ENCODE peak calls at places on chromosome 21, in ten cellular contexts. M is left colon; V is mucosa of gallbladder; O is activated CD4-positive, CD25-positive, alpha-beta regulatory T cell; E is activated naive CD8-positive, alpha-beta T cell treated with anti-CD3 and anti-CD28 coated beads, Interleukin-2, amount 50 U/mL, for 24 hours; U is aorta; Z is trophoblast cell; R is astrocyte of the spinal cord; Q is stimulated activated CD4-positive, alpha-beta T cell treated with anti-CD3 and anti-CD28 coated beads, Interleukin-15, amount 100 ng/mL, for 1 hour; B is body of pancreas. N is an unnamed sample.

GRCh38 chr21:15729674-15730483 is at the start of gene USP25:
- DNase-seq in M (peak), V (peak), O (peak), E (peak), U (peak), Z (peak), R (peak), Q (peak), B (peak), N (no peak)

GRCh38 chr21:43195131-43196021 is 26.6 kb downstream of the CRYAA start:
- DNase-seq in M (peak), V (peak), O (no peak), E (no peak), U (peak), Z (no peak), R (no peak), Q (no peak), B (peak), N (no peak)

GRCh38 chr21:36790616-36791015 is 91.7 kb downstream of the SIM2 start:
- DNase-seq in M (no peak), V (no peak), O (no peak), E (no peak), U (no peak), Z (no peak), R (no peak), Q (no peak), B (no peak), N (peak)

GRCh38 chr21:27390384-27390783 is 423.5 kb upstream of the ADAMTS5 start:
- DNase-seq in M (no peak), V (no peak), O (no peak), E (no peak), U (no peak), Z (no peak), R (no peak), Q (no peak), B (no peak), N (no peak)

GRCh38 chr21:44815852-44816628 is 1.8 kb downstream of the SUMO3 start:
- DNase-seq in M (no peak), V (no peak), O (no peak), E (no peak), U (peak), Z (no peak), R (no peak), Q (no peak), B (peak), N (no peak)

GRCh38 chr21:28554660-28555475 is 437.8 kb downstream of the LTN1 start:
- DNase-seq in M (no peak), V (no peak), O (no peak), E (no peak), U (peak), Z (no peak), R (peak), Q (no peak), B (no peak), N (no peak)

GRCh38 chr21:38920631-38921398 is 115.1 kb downstream of the ETS2 start:
- DNase-seq in M (no peak), V (no peak), O (no peak), E (no peak), U (no peak), Z (no peak), R (peak), Q (no peak), B (no peak), N (no peak)

GRCh38 chr21:43719748-43720538 is 1.0 kb downstream of the PDXK start:
- DNase-seq in M (no peak), V (no peak), O (no peak), E (no peak), U (peak), Z (no peak), R (no peak), Q (no peak), B (peak), N (no peak)

GRCh38 chr21:36699026-36699545 is at the start of gene SIM2:
- DNase-seq in M (no peak), V (no peak), O (no peak), E (no peak), U (no peak), Z (no peak), R (no peak), Q (no peak), B (no peak), N (no peak)

GRCh38 chr21:25518491-25518911 is 88.8 kb downstream of the MRPL39 start:
- DNase-seq in M (no peak), V (no peak), O (no peak), E (no peak), U (no peak), Z (no peak), R (no peak), Q (no peak), B (no peak), N (no peak)

GRCh38 chr21:45613881-45614280 is 29.6 kb upstream of the PCBP3 start:
- DNase-seq in M (no peak), V (no peak), O (no peak), E (no peak), U (peak), Z (no peak), R (peak), Q (no peak), B (no peak), N (no peak)

GRCh38 chr21:38879912-38880577 is 74.3 kb downstream of the ETS2 start:
- DNase-seq in M (no peak), V (no peak), O (no peak), E (no peak), U (no peak), Z (no peak), R (no peak), Q (no peak), B (no peak), N (no peak)

GRCh38 chr21:15250384-15250783 is 185.6 kb upstream of the NRIP1 start:
- DNase-seq in M (no peak), V (no peak), O (no peak), E (no peak), U (no peak), Z (no peak), R (peak), Q (no peak), B (no peak), N (no peak)

GRCh38 chr21:36964832-36965719 is 1.4 kb downstream of the HLCS start:
- DNase-seq in M (no peak), V (no peak), O (no peak), E (no peak), U (no peak), Z (peak), R (no peak), Q (no peak), B (no peak), N (no peak)

GRCh38 chr21:21631961-21632360 is 633.8 kb downstream of the NCAM2 start:
- DNase-seq in M (no peak), V (peak), O (no peak), E (no peak), U (peak), Z (no peak), R (peak), Q (no peak), B (no peak), N (no peak)

GRCh38 chr21:25997788-25998611 is 172.6 kb downstream of the APP start:
- DNase-seq in M (no peak), V (peak), O (no peak), E (no peak), U (no peak), Z (no peak), R (no peak), Q (no peak), B (peak), N (peak)

GRCh38 chr21:44370771-44371410 is 17.5 kb downstream of the TRPM2 start:
- DNase-seq in M (no peak), V (no peak), O (no peak), E (no peak), U (peak), Z (no peak), R (no peak), Q (no peak), B (no peak), N (no peak)

GRCh38 chr21:36691539-36692124 is 7.3 kb upstream of the SIM2 start:
- DNase-seq in M (no peak), V (no peak), O (no peak), E (no peak), U (no peak), Z (peak), R (no peak), Q (no peak), B (no peak), N (no peak)

GRCh38 chr21:42073140-42074099 is 2.3 kb downstream of the UMODL1 start:
- DNase-seq in M (no peak), V (no peak), O (no peak), E (no peak), U (peak), Z (no peak), R (no peak), Q (no peak), B (no peak), N (no peak)

GRCh38 chr21:35360870-35361570 is 311.9 kb upstream of the RUNX1 start:
- DNase-seq in M (no peak), V (no peak), O (no peak), E (no peak), U (no peak), Z (peak), R (no peak), Q (no peak), B (no peak), N (no peak)

GRCh38 chr21:45825209-45825602 is 156.4 kb upstream of the COL6A1 start:
- DNase-seq in M (no peak), V (no peak), O (no peak), E (no peak), U (no peak), Z (no peak), R (no peak), Q (no peak), B (no peak), N (no peak)

GRCh38 chr21:41906770-41907169 is 27.6 kb upstream of the PRDM15 start:
- DNase-seq in M (no peak), V (no peak), O (no peak), E (no peak), U (no peak), Z (no peak), R (no peak), Q (no peak), B (no peak), N (no peak)

GRCh38 chr21:17441370-17441769 is 71.5 kb upstream of the CXADR start:
- DNase-seq in M (peak), V (peak), O (no peak), E (no peak), U (no peak), Z (no peak), R (peak), Q (no peak), B (peak), N (no peak)

GRCh38 chr21:31447477-31447876 is 103.4 kb upstream of the TIAM1 start:
- DNase-seq in M (no peak), V (no peak), O (no peak), E (no peak), U (no peak), Z (peak), R (peak), Q (no peak), B (no peak), N (no peak)

GRCh38 chr21:19510653-19511052 is 1107.1 kb upstream of the TMPRSS15 start:
- DNase-seq in M (no peak), V (no peak), O (no peak), E (no peak), U (no peak), Z (no peak), R (no peak), Q (no peak), B (no peak), N (no peak)

GRCh38 chr21:32320726-32321125 is 22.1 kb downstream of the MRAP start:
- DNase-seq in M (no peak), V (no peak), O (no peak), E (no peak), U (no peak), Z (no peak), R (no peak), Q (no peak), B (no peak), N (no peak)

GRCh38 chr21:27776925-27777553 is 810.2 kb upstream of the ADAMTS5 start:
- DNase-seq in M (no peak), V (peak), O (no peak), E (no peak), U (no peak), Z (no peak), R (no peak), Q (no peak), B (peak), N (no peak)

GRCh38 chr21:41169701-41170100 is 1.7 kb downstream of the BACE2 start:
- DNase-seq in M (no peak), V (peak), O (no peak), E (no peak), U (no peak), Z (no peak), R (no peak), Q (no peak), B (no peak), N (no peak)

GRCh38 chr21:33196956-33197374 is 32.8 kb upstream of the IFNAR2 start:
- DNase-seq in M (no peak), V (peak), O (peak), E (peak), U (no peak), Z (peak), R (peak), Q (peak), B (peak), N (no peak)

GRCh38 chr21:37257967-37258877 is 8.9 kb downstream of the VPS26C start:
- DNase-seq in M (peak), V (peak), O (peak), E (peak), U (peak), Z (no peak), R (peak), Q (peak), B (peak), N (peak)

GRCh38 chr21:31158789-31159581 is 120.7 kb upstream of the KRTAP19-8 start:
- DNase-seq in M (no peak), V (no peak), O (no peak), E (no peak), U (no peak), Z (no peak), R (peak), Q (no peak), B (no peak), N (no peak)

GRCh38 chr21:33419538-33420123 is 16.4 kb downstream of the IFNGR2 start:
- DNase-seq in M (no peak), V (peak), O (no peak), E (no peak), U (peak), Z (no peak), R (peak), Q (no peak), B (no peak), N (no peak)

GRCh38 chr21:37060296-37060695 is 12.6 kb downstream of the PIGP start:
- DNase-seq in M (peak), V (peak), O (no peak), E (peak), U (no peak), Z (peak), R (peak), Q (no peak), B (peak), N (no peak)

GRCh38 chr21:31538821-31539220 is 120.7 kb upstream of the SOD1 start:
- DNase-seq in M (no peak), V (no peak), O (no peak), E (no peak), U (peak), Z (no peak), R (no peak), Q (no peak), B (no peak), N (no peak)

N was measured in cerebellar nuclear complex.